ENCODE peak calls at places on chromosomes 2 and 18, in nine cellular contexts. One of them, this sample, is unnamed.

GRCh38 chr2:172323256-172323655 is 104.1 kb upstream of the ITGA6 start:
- DNase-seq in endodermal cell: peak
- DNase-seq in skeletal muscle cell: no peak
- DNase-seq in A549: no peak
- DNase-seq in HepG2: no peak
- DNase-seq in adrenal gland: no peak
- DNase-seq in fibroblast of lung: peak
- DNase-seq in neuronal stem cell: no peak
- DNase-seq in fibroblast of villous mesenchyme: no peak
- DNase-seq in this sample: peak

GRCh38 chr18:59748628-59749360 is 51.6 kb upstream of the CCBE1 start:
- DNase-seq in adrenal gland: no peak
- DNase-seq in neuronal stem cell: no peak
- DNase-seq in skeletal muscle cell: peak
- DNase-seq in HepG2: no peak
- DNase-seq in A549: no peak
- DNase-seq in endodermal cell: no peak
- DNase-seq in fibroblast of villous mesenchyme: peak
- DNase-seq in fibroblast of lung: peak
- DNase-seq in this sample: peak

GRCh38 chr18:8750954-8751415 is 45.6 kb downstream of the MTCL1 start:
- DNase-seq in skeletal muscle cell: peak
- DNase-seq in endodermal cell: no peak
- DNase-seq in HepG2: no peak
- DNase-seq in adrenal gland: no peak
- DNase-seq in fibroblast of villous mesenchyme: peak
- DNase-seq in fibroblast of lung: peak
- DNase-seq in neuronal stem cell: no peak
- DNase-seq in A549: no peak
- DNase-seq in this sample: peak

GRCh38 chr2:26251893-26252292 is 7.2 kb downstream of the HADHB start:
- DNase-seq in fibroblast of lung: peak
- DNase-seq in fibroblast of villous mesenchyme: peak
- DNase-seq in neuronal stem cell: no peak
- DNase-seq in endodermal cell: no peak
- DNase-seq in skeletal muscle cell: no peak
- DNase-seq in adrenal gland: peak
- DNase-seq in HepG2: no peak
- DNase-seq in A549: no peak
- DNase-seq in this sample: no peak

GRCh38 chr2:205527801-205528200 is 154.5 kb upstream of the NRP2 start:
- DNase-seq in skeletal muscle cell: no peak
- DNase-seq in A549: no peak
- DNase-seq in adrenal gland: no peak
- DNase-seq in fibroblast of lung: peak
- DNase-seq in neuronal stem cell: no peak
- DNase-seq in endodermal cell: no peak
- DNase-seq in HepG2: no peak
- DNase-seq in fibroblast of villous mesenchyme: no peak
- DNase-seq in this sample: peak

GRCh38 chr18:3332376-3332775 is 70.4 kb downstream of the MYL12B start:
- DNase-seq in skeletal muscle cell: no peak
- DNase-seq in fibroblast of villous mesenchyme: peak
- DNase-seq in fibroblast of lung: peak
- DNase-seq in neuronal stem cell: no peak
- DNase-seq in A549: no peak
- DNase-seq in adrenal gland: no peak
- DNase-seq in endodermal cell: no peak
- DNase-seq in HepG2: no peak
- DNase-seq in this sample: no peak

GRCh38 chr2:88181511-88181910 is 11.4 kb downstream of the THNSL2 start:
- DNase-seq in A549: no peak
- DNase-seq in endodermal cell: no peak
- DNase-seq in neuronal stem cell: no peak
- DNase-seq in fibroblast of villous mesenchyme: peak
- DNase-seq in HepG2: no peak
- DNase-seq in fibroblast of lung: peak
- DNase-seq in adrenal gland: no peak
- DNase-seq in skeletal muscle cell: no peak
- DNase-seq in this sample: peak

GRCh38 chr2:212912445-212913103 is 238.8 kb downstream of the IKZF2 start:
- DNase-seq in skeletal muscle cell: peak
- DNase-seq in neuronal stem cell: no peak
- DNase-seq in A549: peak
- DNase-seq in fibroblast of villous mesenchyme: peak
- DNase-seq in adrenal gland: no peak
- DNase-seq in fibroblast of lung: peak
- DNase-seq in endodermal cell: no peak
- DNase-seq in HepG2: peak
- DNase-seq in this sample: peak

GRCh38 chr18:48803518-48803917 is 147.2 kb downstream of the SMAD7 start:
- DNase-seq in A549: no peak
- DNase-seq in HepG2: no peak
- DNase-seq in adrenal gland: peak
- DNase-seq in fibroblast of lung: no peak
- DNase-seq in neuronal stem cell: no peak
- DNase-seq in endodermal cell: peak
- DNase-seq in skeletal muscle cell: no peak
- DNase-seq in fibroblast of villous mesenchyme: no peak
- DNase-seq in this sample: no peak

GRCh38 chr2:108139521-108139920 is 100.2 kb upstream of the SULT1C3 start:
- DNase-seq in HepG2: peak
- DNase-seq in endodermal cell: no peak
- DNase-seq in fibroblast of villous mesenchyme: peak
- DNase-seq in fibroblast of lung: peak
- DNase-seq in neuronal stem cell: peak
- DNase-seq in A549: no peak
- DNase-seq in skeletal muscle cell: no peak
- DNase-seq in adrenal gland: no peak
- DNase-seq in this sample: peak

GRCh38 chr2:121491566-121491965 is 39.1 kb upstream of the RNU4ATAC start:
- DNase-seq in skeletal muscle cell: no peak
- DNase-seq in adrenal gland: no peak
- DNase-seq in neuronal stem cell: no peak
- DNase-seq in fibroblast of villous mesenchyme: no peak
- DNase-seq in HepG2: no peak
- DNase-seq in A549: no peak
- DNase-seq in endodermal cell: no peak
- DNase-seq in fibroblast of lung: peak
- DNase-seq in this sample: peak

GRCh38 chr2:8036366-8036765 is 645.5 kb upstream of the ID2 start:
- DNase-seq in A549: no peak
- DNase-seq in neuronal stem cell: no peak
- DNase-seq in fibroblast of lung: no peak
- DNase-seq in endodermal cell: no peak
- DNase-seq in HepG2: no peak
- DNase-seq in fibroblast of villous mesenchyme: no peak
- DNase-seq in skeletal muscle cell: no peak
- DNase-seq in adrenal gland: no peak
- DNase-seq in this sample: no peak

GRCh38 chr2:189050110-189050712 is 76.0 kb downstream of the COL3A1 start:
- DNase-seq in neuronal stem cell: no peak
- DNase-seq in A549: no peak
- DNase-seq in fibroblast of lung: no peak
- DNase-seq in endodermal cell: no peak
- DNase-seq in skeletal muscle cell: no peak
- DNase-seq in HepG2: peak
- DNase-seq in adrenal gland: no peak
- DNase-seq in fibroblast of villous mesenchyme: no peak
- DNase-seq in this sample: no peak
- H3K4me3 ChIP-seq in neuronal stem cell: no peak
- H3K4me3 ChIP-seq in A549: no peak
- H3K4me3 ChIP-seq in fibroblast of lung: no peak
- H3K4me3 ChIP-seq in endodermal cell: no peak
- H3K4me3 ChIP-seq in skeletal muscle cell: no peak
- H3K4me3 ChIP-seq in HepG2: peak
- H3K4me3 ChIP-seq in adrenal gland: no peak
- H3K4me3 ChIP-seq in fibroblast of villous mesenchyme: no peak
- H3K4me3 ChIP-seq in this sample: no peak

DNA sequence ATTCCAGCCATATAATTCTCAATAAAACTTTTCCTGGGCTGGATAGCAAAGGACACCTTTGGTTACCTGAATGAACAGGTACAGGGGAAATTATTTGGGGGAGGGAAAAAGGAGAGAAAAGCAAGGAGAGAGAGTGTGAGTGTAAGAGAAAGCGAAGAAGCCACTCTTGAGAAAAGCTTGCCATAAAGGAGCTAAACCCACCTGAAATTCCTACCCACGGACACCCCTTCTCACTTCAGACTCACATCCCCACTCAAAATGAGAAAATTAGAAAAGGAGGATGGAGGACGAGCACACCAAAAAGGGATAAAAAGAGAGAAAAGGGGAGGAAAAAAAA is 354 bp downstream of the ZEB2 start:
- DNase-seq in fibroblast of villous mesenchyme: no peak
- DNase-seq in skeletal muscle cell: no peak
- DNase-seq in A549: no peak
- DNase-seq in adrenal gland: no peak
- DNase-seq in neuronal stem cell: no peak
- DNase-seq in endodermal cell: no peak
- DNase-seq in fibroblast of lung: no peak
- DNase-seq in HepG2: no peak
- DNase-seq in this sample: no peak
- H3K4me3 ChIP-seq in fibroblast of villous mesenchyme: peak
- H3K4me3 ChIP-seq in skeletal muscle cell: peak
- H3K4me3 ChIP-seq in A549: peak
- H3K4me3 ChIP-seq in adrenal gland: peak
- H3K4me3 ChIP-seq in neuronal stem cell: peak
- H3K4me3 ChIP-seq in endodermal cell: peak
- H3K4me3 ChIP-seq in fibroblast of lung: peak
- H3K4me3 ChIP-seq in HepG2: no peak
- H3K4me3 ChIP-seq in this sample: no peak

GRCh38 chr18:74595425-74595824 is 2.2 kb upstream of the ZNF407 start:
- DNase-seq in A549: no peak
- DNase-seq in fibroblast of lung: no peak
- DNase-seq in adrenal gland: no peak
- DNase-seq in HepG2: no peak
- DNase-seq in skeletal muscle cell: no peak
- DNase-seq in fibroblast of villous mesenchyme: no peak
- DNase-seq in endodermal cell: no peak
- DNase-seq in neuronal stem cell: no peak
- DNase-seq in this sample: no peak
- H3K4me3 ChIP-seq in A549: no peak
- H3K4me3 ChIP-seq in fibroblast of lung: no peak
- H3K4me3 ChIP-seq in adrenal gland: no peak
- H3K4me3 ChIP-seq in HepG2: no peak
- H3K4me3 ChIP-seq in skeletal muscle cell: no peak
- H3K4me3 ChIP-seq in fibroblast of villous mesenchyme: no peak
- H3K4me3 ChIP-seq in endodermal cell: peak
- H3K4me3 ChIP-seq in neuronal stem cell: no peak
- H3K4me3 ChIP-seq in this sample: no peak

GRCh38 chr2:238244151-238244550 is 4.3 kb upstream of the HES6 start:
- DNase-seq in adrenal gland: no peak
- DNase-seq in skeletal muscle cell: no peak
- DNase-seq in fibroblast of lung: no peak
- DNase-seq in A549: no peak
- DNase-seq in HepG2: no peak
- DNase-seq in fibroblast of villous mesenchyme: no peak
- DNase-seq in endodermal cell: no peak
- DNase-seq in neuronal stem cell: no peak
- DNase-seq in this sample: no peak
- H3K4me3 ChIP-seq in adrenal gland: no peak
- H3K4me3 ChIP-seq in skeletal muscle cell: no peak
- H3K4me3 ChIP-seq in fibroblast of lung: no peak
- H3K4me3 ChIP-seq in A549: no peak
- H3K4me3 ChIP-seq in HepG2: no peak
- H3K4me3 ChIP-seq in fibroblast of villous mesenchyme: no peak
- H3K4me3 ChIP-seq in endodermal cell: no peak
- H3K4me3 ChIP-seq in neuronal stem cell: no peak
- H3K4me3 ChIP-seq in this sample: no peak

This sample was measured in bronchial epithelial cell.